ENCODE peak calls at places on chromosome 17, in seven cellular contexts. D, V, C, M, N, Y and H are unnamed samples.

GRCh38 chr17:57948555-57949420 is 6.4 kb downstream of the CUEDC1 start:
- DNase-seq in D (no peak), V (peak; percentile 49), C (no peak), M (peak; percentile 96), N (peak; percentile 37), Y (peak; percentile 75), H (peak; percentile 97)

GRCh38 chr17:18921912-18922451 is 30.0 kb upstream of the SLC5A10 start:
- DNase-seq in D (no peak), V (no peak), C (no peak), M (peak; percentile 68), N (peak; percentile 27), Y (peak; percentile 59), H (no peak)

GRCh38 chr17:68868708-68869107 is 86.5 kb downstream of the ABCA8 start:
- DNase-seq in D (no peak), V (no peak), C (no peak), M (peak; percentile 31), N (no peak), Y (no peak), H (no peak)

GRCh38 chr17:57880086-57880456 is 30.2 kb upstream of the MRPS23 start:
- DNase-seq in D (no peak), V (no peak), C (no peak), M (no peak), N (no peak), Y (no peak), H (no peak)

GRCh38 chr17:28467456-28468025 is 5.9 kb upstream of the SLC13A2 start:
- DNase-seq in D (no peak), V (no peak), C (no peak), M (peak; percentile 33), N (no peak), Y (peak; percentile 14), H (no peak)

GRCh38 chr17:42928714-42929496 is 28.3 kb downstream of the G6PC1 start:
- DNase-seq in D (peak; percentile 54), V (no peak), C (peak; percentile 53), M (peak; percentile 85), N (peak; percentile 95), Y (peak; percentile 69), H (peak; percentile 66)

GRCh38 chr17:5352681-5353289 is 66.7 kb downstream of the NUP88 start:
- DNase-seq in D (no peak), V (no peak), C (no peak), M (no peak), N (no peak), Y (no peak), H (no peak)

GRCh38 chr17:47239663-47240374 is 13.8 kb upstream of the ITGB3 start:
- DNase-seq in D (peak; percentile 89), V (peak; percentile 91), C (peak; percentile 83), M (peak; percentile 98), N (peak; percentile 87), Y (peak; percentile 89), H (peak; percentile 97)

GRCh38 chr17:64096037-64096436 is 33.9 kb downstream of the ERN1 start:
- DNase-seq in D (no peak), V (no peak), C (no peak), M (no peak), N (no peak), Y (no peak), H (no peak)

GRCh38 chr17:40418428-40418706 is 671 bp upstream of the TOP2A start:
- DNase-seq in D (no peak), V (no peak), C (peak; percentile 32), M (no peak), N (no peak), Y (no peak), H (no peak)

GRCh38 chr17:76543482-76544122 is 3.8 kb downstream of the PRCD start:
- DNase-seq in D (no peak), V (no peak), C (no peak), M (no peak), N (no peak), Y (no peak), H (no peak)

GRCh38 chr17:57488856-57489255 is 232.5 kb downstream of the MSI2 start:
- DNase-seq in D (no peak), V (peak; percentile 74), C (no peak), M (no peak), N (no peak), Y (no peak), H (no peak)

GRCh38 chr17:5122586-5123342 is 6.9 kb downstream of the USP6 start:
- DNase-seq in D (no peak), V (no peak), C (no peak), M (no peak), N (no peak), Y (peak; percentile 68), H (no peak)

GRCh38 chr17:51640108-51640622 is 379.8 kb downstream of the UTP18 start:
- DNase-seq in D (no peak), V (no peak), C (no peak), M (no peak), N (peak; percentile 15), Y (no peak), H (peak; percentile 26)

GRCh38 chr17:35972945-35973332 is 8.4 kb downstream of the CCL16 start:
- DNase-seq in D (no peak), V (no peak), C (no peak), M (no peak), N (no peak), Y (no peak), H (no peak)

GRCh38 chr17:14575349-14575966 is 274.6 kb downstream of the HS3ST3B1 start:
- DNase-seq in D (no peak), V (no peak), C (peak; percentile 15), M (peak; percentile 25), N (no peak), Y (no peak), H (no peak)

GRCh38 chr17:34598161-34598776 is 18.9 kb downstream of the TMEM132E start:
- DNase-seq in D (no peak), V (no peak), C (no peak), M (no peak), N (peak; percentile 52), Y (no peak), H (no peak)

GRCh38 chr17:69575346-69575761 is 160.9 kb downstream of the MAP2K6 start:
- DNase-seq in D (no peak), V (no peak), C (no peak), M (peak; percentile 87), N (no peak), Y (no peak), H (no peak)

GRCh38 chr17:40349477-40350409 is 14.8 kb downstream of the GJD3 start:
- DNase-seq in D (no peak), V (peak; percentile 70), C (peak; percentile 69), M (peak; percentile 38), N (no peak), Y (no peak), H (no peak)

GRCh38 chr17:57324646-57325045 is 68.3 kb downstream of the MSI2 start:
- DNase-seq in D (no peak), V (no peak), C (no peak), M (no peak), N (no peak), Y (no peak), H (no peak)

GRCh38 chr17:10790491-10791401 is 13.2 kb downstream of the TMEM238L start:
- DNase-seq in D (peak; percentile 29), V (no peak), C (no peak), M (no peak), N (peak; percentile 40), Y (no peak), H (no peak)
- TF ChIP-seq POLR2A in D (no peak), V (no peak), C (no peak), M (no peak), N (peak; percentile 98), Y (no peak), H (no peak)

GRCh38 chr17:50026901-50027638 is 28.8 kb upstream of the ITGA3 start:
- DNase-seq in D (peak; percentile 94), V (peak; percentile 76), C (peak; percentile 81), M (peak; percentile 75), N (peak; percentile 74), Y (peak; percentile 90), H (peak; percentile 75)

GRCh38 chr17:50028207-50029120 is 27.4 kb upstream of the ITGA3 start:
- DNase-seq in D (no peak), V (no peak), C (peak; percentile 55), M (peak; percentile 30), N (no peak), Y (no peak), H (peak; percentile 94)

GRCh38 chr17:50029185-50029584 is 26.7 kb upstream of the ITGA3 start:
- DNase-seq in D (no peak), V (no peak), C (peak; percentile 11), M (no peak), N (no peak), Y (no peak), H (no peak)

GRCh38 chr17:50026046-50026675 is 29.7 kb upstream of the ITGA3 start:
- DNase-seq in D (no peak), V (no peak), C (no peak), M (no peak), N (no peak), Y (no peak), H (no peak)

DNA sequence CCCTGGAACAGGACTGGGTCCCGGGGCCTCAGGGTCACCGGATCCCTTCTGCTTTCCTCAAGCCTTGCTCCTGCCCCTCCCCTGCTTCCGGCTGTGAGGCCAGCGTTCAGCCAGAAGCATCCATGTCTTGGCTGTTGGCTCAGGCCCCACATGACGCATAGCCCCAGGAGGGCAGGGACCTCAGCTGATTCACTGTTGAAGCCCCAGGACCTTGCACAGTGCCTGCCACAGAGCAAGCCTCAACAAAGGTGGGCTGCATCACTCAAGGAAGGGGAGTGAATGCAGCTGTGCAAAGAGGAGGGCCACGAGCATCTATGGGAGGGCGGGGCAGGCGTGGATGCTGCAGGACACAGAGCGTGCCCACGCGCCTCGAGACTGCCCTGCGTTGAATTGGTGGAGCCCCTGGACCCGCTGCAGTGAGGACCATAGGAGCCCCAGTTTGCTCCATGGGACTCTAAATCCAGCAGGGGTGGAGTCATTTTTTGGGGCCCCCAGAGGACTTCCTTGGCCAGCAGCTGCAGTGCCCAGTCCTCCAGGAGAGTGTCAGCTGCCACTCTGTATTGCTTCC is 28.2 kb upstream of the ITGA3 start:
- DNase-seq in D (no peak), V (peak; percentile 81), C (peak; percentile 64), M (peak; percentile 96), N (no peak), Y (peak; percentile 90), H (peak; percentile 91)
- TF ChIP-seq POLR2A in D (no peak), V (no peak), C (no peak), M (no peak), N (no peak), Y (no peak), H (no peak)

GRCh38 chr17:2055494-2056220 is 754 bp downstream of the HIC1 start:
- DNase-seq in D (no peak), V (peak; percentile 42), C (no peak), M (peak; percentile 55), N (no peak), Y (peak; percentile 68), H (no peak)
- TF ChIP-seq POLR2A in D (no peak), V (no peak), C (no peak), M (no peak), N (no peak), Y (no peak), H (no peak)

GRCh38 chr17:44829558-44830358 is at the start of gene GJC1:
- DNase-seq in D (no peak), V (peak; percentile 69), C (no peak), M (no peak), N (peak; percentile 16), Y (peak; percentile 78), H (peak; percentile 74)
- TF ChIP-seq POLR2A in D (peak; percentile 41), V (no peak), C (no peak), M (no peak), N (no peak), Y (no peak), H (peak; percentile 84)